ENCODE peak calls at places on chromosome 1, in four cellular contexts. Q is Peyer's patch, H is A549, U is adrenal gland. K is an unnamed sample.

GRCh38 chr1:157240495-157241184 is 102.4 kb upstream of the ETV3 start:
- DNase-seq in Q (no peak), H (peak; percentile 58), U (no peak), K (no peak)

GRCh38 chr1:170075186-170075585 is 691 bp upstream of the KIFAP3 start:
- DNase-seq in Q (no peak), H (no peak), U (no peak), K (no peak)

GRCh38 chr1:207414606-207415108 is 39.5 kb upstream of the CR2 start:
- DNase-seq in Q (peak; percentile 77), H (no peak), U (no peak), K (no peak)

GRCh38 chr1:116330846-116331245 is 42.2 kb upstream of the ATP1A1 start:
- DNase-seq in Q (no peak), H (no peak), U (no peak), K (no peak)

GRCh38 chr1:5430136-5430535 is 562.1 kb downstream of the NPHP4 start:
- DNase-seq in Q (no peak), H (no peak), U (no peak), K (no peak)

GRCh38 chr1:196660912-196661311 is 9.1 kb downstream of the CFH start:
- DNase-seq in Q (no peak), H (peak; percentile 30), U (peak; percentile 16), K (no peak)

GRCh38 chr1:51788938-51789337 is 89.6 kb downstream of the NRDC start:
- DNase-seq in Q (no peak), H (no peak), U (no peak), K (no peak)

GRCh38 chr1:52706941-52707926 is 9.1 kb upstream of the COA7 start:
- DNase-seq in Q (no peak), H (no peak), U (peak; percentile 22), K (no peak)

GRCh38 chr1:197519741-197520334 is 251.8 kb downstream of the CRB1 start:
- DNase-seq in Q (no peak), H (peak; percentile 3), U (no peak), K (no peak)

GRCh38 chr1:79568411-79568810 is 561.9 kb upstream of the ADGRL4 start:
- DNase-seq in Q (no peak), H (no peak), U (no peak), K (no peak)

GRCh38 chr1:207897188-207897587 is 13.7 kb downstream of the CD34 start:
- DNase-seq in Q (no peak), H (no peak), U (no peak), K (no peak)

GRCh38 chr1:231188768-231189167 is 26.9 kb downstream of the TRIM67 start:
- DNase-seq in Q (no peak), H (no peak), U (no peak), K (no peak)

GRCh38 chr1:110687244-110687643 is 12.5 kb upstream of the KCNA3 start:
- DNase-seq in Q (no peak), H (no peak), U (no peak), K (no peak)

GRCh38 chr1:101235696-101236545 is 898 bp upstream of the S1PR1 start:
- DNase-seq in Q (peak; percentile 63), H (no peak), U (peak; percentile 53), K (no peak)
- TF ChIP-seq POLR2A in Q (no peak), H (no peak), U (no peak), K (no peak)

GRCh38 chr1:216379441-216379840 is 43.8 kb downstream of the USH2A start:
- DNase-seq in Q (no peak), H (no peak), U (no peak), K (no peak)
- TF ChIP-seq POLR2A in Q (no peak), H (no peak), U (no peak), K (no peak)

GRCh38 chr1:27402349-27402754 is 9.9 kb downstream of the GPR3 start:
- DNase-seq in Q (peak; percentile 63), H (peak; percentile 54), U (peak; percentile 91), K (no peak)
- TF ChIP-seq POLR2A in Q (no peak), H (no peak), U (no peak), K (no peak)

DNA sequence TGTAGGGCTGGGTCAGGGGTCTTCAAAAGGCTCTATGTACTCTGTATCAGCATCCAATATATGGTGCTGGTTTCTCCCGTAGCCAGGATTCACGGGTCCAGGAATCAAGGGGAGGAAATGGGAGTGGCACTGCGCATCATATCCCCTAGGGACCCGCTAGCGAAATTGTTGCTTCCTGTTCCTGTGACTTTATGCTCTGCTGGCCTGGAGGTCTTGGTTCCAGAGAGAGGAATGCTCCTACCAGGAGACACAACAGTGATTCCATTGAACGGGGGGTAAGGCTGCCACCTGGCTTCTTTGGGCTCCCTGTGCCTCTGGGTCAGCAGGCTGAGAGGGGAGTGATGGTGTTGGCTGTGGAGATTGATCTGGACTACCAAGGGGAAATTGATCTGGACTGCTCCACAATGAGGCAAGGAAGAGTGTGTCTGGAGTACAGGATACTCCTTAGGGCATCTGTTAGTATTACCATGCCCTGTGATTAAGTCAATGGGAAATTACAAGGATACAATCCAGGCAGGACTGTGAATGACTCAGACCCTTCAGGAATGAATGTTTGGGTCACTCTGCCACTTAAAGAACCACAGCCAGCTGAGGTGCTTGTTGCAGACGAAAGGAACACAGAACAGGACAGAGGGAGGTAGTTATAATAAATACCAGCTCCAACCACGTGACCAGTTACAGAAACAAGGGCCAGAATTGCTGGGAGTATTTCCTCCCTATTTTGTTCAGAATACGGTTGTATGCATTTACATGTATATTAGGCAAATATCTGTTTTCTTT is 10.2 kb downstream of the SPSB1 start:
- DNase-seq in Q (no peak), H (peak; percentile 79), U (peak; percentile 26), K (peak; percentile 47)
- TF ChIP-seq POLR2A in Q (no peak), H (no peak), U (no peak), K (no peak)

GRCh38 chr1:40257688-40258444 is at the start of gene ZMPSTE24:
- DNase-seq in Q (peak; percentile 90), H (peak; percentile 98), U (peak; percentile 96), K (peak; percentile 82)
- TF ChIP-seq POLR2A in Q (peak; percentile 16), H (peak; percentile 71), U (peak; percentile 28), K (peak; percentile 89)

DNA sequence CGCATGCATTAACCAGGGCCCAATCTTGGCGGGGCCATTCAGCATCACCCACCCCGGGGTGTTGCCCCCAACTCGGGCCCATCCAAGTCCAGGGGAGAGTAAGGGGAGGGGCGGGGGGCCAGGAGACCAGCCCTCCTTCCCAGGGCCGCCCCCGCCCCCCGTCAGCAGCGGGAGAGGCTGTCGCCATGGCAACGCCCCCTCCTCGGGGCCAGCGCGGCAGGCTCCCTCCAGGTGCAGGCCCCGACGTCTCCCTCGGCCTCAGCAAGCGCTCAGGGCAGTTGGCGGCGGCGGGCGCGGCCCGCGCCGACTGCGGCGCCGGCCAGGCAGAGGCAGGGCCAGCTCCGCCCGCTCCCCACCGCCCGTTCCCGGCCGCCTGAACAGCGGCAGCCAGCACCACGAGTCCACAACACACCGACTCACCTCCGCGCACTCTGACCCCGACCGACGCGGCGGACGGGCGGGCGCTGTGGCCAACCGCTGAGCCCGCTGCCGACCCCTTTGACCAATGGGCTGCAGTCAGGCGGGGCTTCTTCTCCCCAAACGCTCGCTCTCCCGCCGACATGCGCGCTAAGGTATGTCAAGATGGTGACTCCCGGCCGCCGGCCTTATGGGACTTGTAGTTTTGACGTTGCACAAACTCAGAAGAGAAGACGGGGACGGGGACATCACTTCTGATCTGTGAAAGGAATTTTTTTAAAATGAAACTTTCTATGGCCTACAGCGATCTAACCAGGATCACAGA is at the start of gene ERI3:
- DNase-seq in Q (peak; percentile 98), H (peak; percentile 96), U (peak; percentile 99), K (peak; percentile 97)
- TF ChIP-seq POLR2A in Q (peak; percentile 46), H (peak; percentile 37), U (peak; percentile 36), K (peak; percentile 69)

DNA sequence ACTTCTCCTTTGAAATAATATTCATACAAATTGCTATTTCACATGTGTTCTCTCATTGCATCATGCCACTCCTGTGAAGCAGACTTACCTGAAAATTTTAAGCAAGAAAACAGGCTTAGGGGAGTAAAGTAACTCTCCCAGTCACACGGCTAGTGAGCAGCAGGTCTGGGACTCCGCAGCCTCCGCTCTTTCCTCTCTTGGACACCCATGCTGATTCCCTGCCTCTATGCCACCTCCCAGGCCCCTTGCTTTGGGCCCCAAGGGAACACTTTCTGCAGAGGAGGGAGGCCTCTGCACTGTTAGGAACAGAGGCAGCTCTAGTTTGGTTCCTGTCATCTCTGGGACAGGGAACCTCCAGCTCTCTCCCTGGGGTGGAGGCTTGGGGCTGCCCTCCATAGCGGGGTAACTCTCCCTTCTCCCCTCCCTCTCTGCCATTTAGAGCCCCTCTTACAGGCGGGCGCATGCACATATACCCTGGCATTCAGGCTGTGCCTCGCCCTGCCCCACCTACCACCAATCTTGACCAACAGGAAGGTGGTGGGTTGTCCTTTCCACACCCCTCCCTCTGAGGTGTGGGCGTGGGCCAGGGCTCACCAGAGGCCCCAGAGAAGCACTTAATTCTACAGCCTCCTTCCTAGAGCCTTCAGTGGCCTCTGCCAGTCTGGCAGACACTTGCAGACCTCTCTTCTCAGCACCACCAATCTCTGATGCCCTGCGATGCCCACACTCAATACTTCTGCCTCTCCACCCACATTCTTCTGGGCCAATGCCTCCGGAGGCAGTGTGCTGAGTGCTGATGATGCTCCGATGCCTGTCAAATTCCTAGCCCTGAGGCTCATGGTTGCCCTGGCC is at the start of gene RXFP4:
- DNase-seq in Q (no peak), H (peak; percentile 63), U (no peak), K (no peak)
- TF ChIP-seq POLR2A in Q (peak; percentile 30), H (no peak), U (no peak), K (no peak)

DNA sequence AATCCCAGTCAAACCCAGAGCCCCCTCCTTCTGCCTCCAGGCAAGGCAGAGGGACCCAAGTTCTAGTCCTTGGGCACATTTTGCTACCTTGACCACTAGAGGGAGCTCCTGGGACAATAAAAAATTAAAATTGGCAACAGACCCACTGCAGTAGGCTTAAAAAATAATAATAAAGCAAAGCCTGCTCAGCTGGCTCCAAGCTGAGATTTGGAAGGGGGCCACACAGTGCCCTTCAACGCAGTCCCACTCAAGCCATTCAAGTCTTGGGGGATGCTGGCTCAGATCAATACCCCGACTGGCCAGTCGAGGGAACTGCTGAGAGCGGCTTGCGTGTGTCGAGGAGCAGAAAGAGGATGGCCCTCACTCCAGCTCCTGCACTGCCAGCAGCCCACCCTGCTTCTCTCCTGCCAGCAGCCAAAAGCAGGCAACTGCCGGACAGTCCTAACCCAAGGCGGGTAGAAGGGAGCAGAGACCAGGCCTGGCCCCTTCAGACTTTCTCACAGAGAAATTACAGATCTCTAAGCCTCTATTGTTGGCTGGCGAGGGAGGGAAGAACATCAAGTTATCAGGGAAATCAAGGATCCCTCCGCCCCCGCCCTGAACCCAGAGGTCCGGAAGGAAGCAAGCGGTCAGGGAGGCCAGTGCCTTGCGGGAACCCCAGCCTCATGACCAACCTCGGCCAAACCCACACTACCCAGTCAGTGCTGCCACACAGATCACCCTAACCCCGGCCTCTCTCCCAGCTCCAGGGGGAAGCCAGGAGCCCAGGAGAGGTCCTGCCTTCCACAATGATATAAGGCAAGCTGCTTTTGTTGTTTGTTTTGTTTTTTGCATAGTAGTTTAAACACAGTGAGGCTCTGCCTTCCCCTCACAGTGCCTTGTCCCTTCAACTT is 4.9 kb upstream of the ALDH4A1 start:
- DNase-seq in Q (peak; percentile 53), H (peak; percentile 49), U (peak; percentile 66), K (peak; percentile 37)
- TF ChIP-seq POLR2A in Q (no peak), H (no peak), U (no peak), K (no peak)

DNA sequence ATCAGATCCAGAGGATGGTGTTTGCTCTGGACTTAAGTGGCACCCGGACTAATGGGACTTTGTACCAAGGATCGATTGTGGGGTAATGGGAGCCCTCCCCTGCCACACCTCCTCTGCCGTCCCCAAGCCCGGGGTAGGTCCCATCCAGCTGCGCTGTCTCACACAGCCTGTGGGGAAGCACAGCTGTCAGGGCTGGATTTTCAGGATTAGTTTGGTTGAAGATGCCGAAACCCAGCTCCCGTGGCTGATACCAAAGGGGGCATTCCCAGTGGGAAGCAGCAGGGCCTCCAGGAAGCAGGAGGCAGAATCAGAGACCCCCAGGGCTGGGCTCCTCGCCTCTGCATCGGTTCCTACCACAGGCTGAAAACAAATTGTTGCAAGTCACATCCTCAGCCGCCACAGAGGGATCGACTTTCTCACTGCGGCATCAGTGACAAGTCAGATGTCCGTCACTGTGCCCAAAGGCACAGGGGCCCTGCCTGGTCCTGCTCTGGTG is 59.7 kb downstream of the MATN1 start:
- DNase-seq in Q (no peak), H (no peak), U (no peak), K (no peak)
- TF ChIP-seq POLR2A in Q (no peak), H (no peak), U (no peak), K (no peak)

K was measured in H54.